ENCODE peak calls at places on chromosomes 1 and 21, in five cellular contexts. U is OCI-LY7, O is GM23338, S is HCT116, X is GM23248. V is an unnamed sample.

GRCh38 chr1:210293191-210293607 is 35.5 kb upstream of the HHAT start:
- DNase-seq in U (no peak), O (no peak), S (no peak), X (peak; percentile 80), V (no peak)

GRCh38 chr1:235722858-235723257 is 73.3 kb upstream of the GNG4 start:
- DNase-seq in S (no peak), U (no peak), O (no peak), X (no peak), V (no peak)

GRCh38 chr1:234617986-234618725 is 8.2 kb upstream of the IRF2BP2 start:
- DNase-seq in U (no peak), X (peak; percentile 67), S (no peak), O (peak; percentile 54), V (no peak)

GRCh38 chr1:83086986-83087512 is 911.9 kb downstream of the TTLL7 start:
- DNase-seq in X (no peak), O (no peak), S (no peak), U (no peak), V (no peak)

GRCh38 chr1:43824795-43825194 is 108.8 kb upstream of the ARTN start:
- DNase-seq in O (no peak), S (no peak), U (no peak), X (no peak), V (peak; percentile 30)

GRCh38 chr1:90371106-90371813 is 345.8 kb downstream of the BARHL2 start:
- DNase-seq in X (no peak), U (no peak), S (no peak), O (no peak), V (peak; percentile 60)

GRCh38 chr1:98975825-98976224 is 28.8 kb downstream of the PLPPR5 start:
- DNase-seq in S (no peak), X (peak; percentile 24), U (no peak), O (no peak), V (no peak)

GRCh38 chr1:59408608-59409007 is 111.7 kb downstream of the FGGY start:
- DNase-seq in S (no peak), O (no peak), U (no peak), X (no peak), V (no peak)

GRCh38 chr1:201169203-201169602 is 14.9 kb upstream of the TMEM9 start:
- DNase-seq in S (no peak), X (no peak), U (no peak), O (no peak), V (no peak)

GRCh38 chr21:27550258-27550657 is 583.4 kb upstream of the ADAMTS5 start:
- DNase-seq in U (no peak), O (no peak), X (no peak), S (no peak), V (no peak)

GRCh38 chr1:28437260-28437923 is 67.9 kb downstream of the PHACTR4 start:
- DNase-seq in X (peak; percentile 86), S (peak; percentile 50), U (no peak), O (no peak), V (no peak)

GRCh38 chr1:28296401-28297220 is 32.2 kb upstream of the MED18 start:
- DNase-seq in O (peak; percentile 91), S (no peak), X (peak; percentile 37), U (no peak), V (no peak)

GRCh38 chr1:54835970-54836369 is 34.8 kb upstream of the TTC22 start:
- DNase-seq in X (no peak), S (no peak), O (no peak), U (no peak), V (no peak)

GRCh38 chr1:9294910-9295636 is 2.4 kb downstream of the SPSB1 start:
- DNase-seq in U (peak; percentile 53), X (peak; percentile 75), O (no peak), S (no peak), V (peak; percentile 78)

GRCh38 chr1:72433591-72433990 is 151.3 kb upstream of the NEGR1 start:
- DNase-seq in U (no peak), O (no peak), S (no peak), X (no peak), V (no peak)

GRCh38 chr1:116075981-116076380 is 35.2 kb upstream of the MAB21L3 start:
- DNase-seq in S (peak; percentile 29), O (no peak), X (peak; percentile 18), U (no peak), V (no peak)

GRCh38 chr1:150578278-150579109 is 916 bp downstream of the MCL1 start:
- DNase-seq in X (peak; percentile 96), O (peak; percentile 55), U (peak; percentile 51), S (no peak), V (peak; percentile 46)

GRCh38 chr1:221845650-221846371 is 103.9 kb upstream of the DUSP10 start:
- DNase-seq in S (peak; percentile 33), X (no peak), O (no peak), U (no peak), V (no peak)

GRCh38 chr1:47765742-47766485 is 231.3 kb downstream of the TRABD2B start:
- DNase-seq in X (no peak), O (peak; percentile 17), U (no peak), S (no peak), V (no peak)

GRCh38 chr1:19808351-19808750 is 6.7 kb downstream of the RNF186 start:
- DNase-seq in S (no peak), O (no peak), U (no peak), X (no peak), V (no peak)

GRCh38 chr1:43603004-43603403 is 46.9 kb upstream of the KDM4A start:
- DNase-seq in X (no peak), U (no peak), O (no peak), S (no peak), V (no peak)

GRCh38 chr1:41964400-41964799 is 45.7 kb upstream of the HIVEP3 start:
- DNase-seq in O (no peak), U (no peak), X (no peak), S (no peak), V (no peak)

GRCh38 chr1:145786271-145786670 is 37.6 kb downstream of the RNF115 start:
- DNase-seq in O (no peak), S (no peak), U (no peak), X (no peak), V (peak; percentile 12)

GRCh38 chr1:115098979-115099692 is 9.8 kb upstream of the TSPAN2 start:
- DNase-seq in S (no peak), X (peak; percentile 76), O (peak; percentile 59), U (peak; percentile 87), V (peak; percentile 87)

GRCh38 chr1:25875154-25875855 is at the start of gene PAQR7:
- DNase-seq in O (peak; percentile 90), S (no peak), X (peak; percentile 86), U (peak; percentile 46), V (peak; percentile 46)

GRCh38 chr1:52080014-52080415 is 23.9 kb downstream of the BTF3L4 start:
- DNase-seq in U (no peak), O (no peak), X (no peak), S (no peak), V (no peak)

GRCh38 chr1:104706631-104707147 is 957.0 kb downstream of the AMY1C start:
- DNase-seq in X (peak; percentile 2), O (peak; percentile 6), S (no peak), U (peak; percentile 16), V (no peak)

GRCh38 chr1:216499581-216500272 is 76.5 kb upstream of the USH2A start:
- DNase-seq in S (no peak), U (no peak), X (no peak), O (no peak), V (no peak)

GRCh38 chr21:29601072-29601471 is 302.4 kb downstream of the BACH1 start:
- DNase-seq in O (peak; percentile 35), S (no peak), U (no peak), X (no peak), V (no peak)

GRCh38 chr1:82978461-82979324 is 1020.2 kb downstream of the TTLL7 start:
- DNase-seq in O (peak; percentile 73), S (no peak), U (peak; percentile 13), X (no peak), V (no peak)

GRCh38 chr1:4825841-4826450 is 171.5 kb downstream of the AJAP1 start:
- DNase-seq in O (no peak), U (peak; percentile 72), X (no peak), S (no peak), V (no peak)

GRCh38 chr21:26845750-26846035 is 484 bp upstream of the ADAMTS1 start:
- DNase-seq in U (no peak), S (no peak), X (no peak), O (no peak), V (no peak)

GRCh38 chr1:228004331-228004871 is 2.4 kb upstream of the WNT3A start:
- DNase-seq in O (peak; percentile 79), U (peak; percentile 53), S (peak; percentile 15), X (peak; percentile 43), V (peak; percentile 60)

GRCh38 chr1:45172015-45172414 is 34.4 kb downstream of the ZSWIM5 start:
- DNase-seq in O (no peak), U (no peak), S (no peak), X (peak; percentile 24), V (no peak)

DNA sequence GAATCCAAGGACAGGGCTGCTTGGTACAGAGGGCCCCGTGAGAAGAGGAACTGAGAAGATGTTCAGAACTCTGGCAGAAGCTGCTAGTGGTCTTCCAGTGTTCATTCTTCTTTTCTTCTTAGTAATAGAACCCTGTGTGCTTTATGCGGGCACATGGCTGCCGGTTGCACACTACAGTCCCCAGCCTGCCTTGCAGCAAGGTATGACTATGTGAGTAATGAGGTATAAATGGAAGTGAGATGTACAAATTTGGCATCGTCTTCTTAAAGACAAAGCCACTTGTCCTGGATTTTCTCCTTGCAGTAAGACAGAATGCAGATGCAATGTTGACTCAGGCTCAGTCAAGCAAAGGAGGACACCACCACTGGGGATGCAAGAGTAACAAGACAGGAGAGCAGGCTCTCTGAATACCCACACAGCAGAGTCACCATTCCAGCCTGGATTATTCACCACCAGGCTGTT is 15.0 kb upstream of the ATP1B1 start:
- DNase-seq in S (no peak), O (no peak), X (peak; percentile 76), U (no peak), V (no peak)
- H3K4me1 ChIP-seq in S (no peaks in the 10 kb centered on the region), O (peaks cover 7% of the 10 kb centered on the region), X (peaks cover 6% of the 10 kb centered on the region), U (no peaks in the 10 kb centered on the region), V (no peaks in the 10 kb centered on the region)

GRCh38 chr1:101022294-101022693 is 3.3 kb downstream of the DPH5 start:
- DNase-seq in X (peak; percentile 86), U (no peak), O (peak; percentile 47), S (no peak), V (no peak)
- TF ChIP-seq EZH2phosphoT487 in X (no peak), U (no peak), O (no peak), S (no peak), V (no peak)

DNA sequence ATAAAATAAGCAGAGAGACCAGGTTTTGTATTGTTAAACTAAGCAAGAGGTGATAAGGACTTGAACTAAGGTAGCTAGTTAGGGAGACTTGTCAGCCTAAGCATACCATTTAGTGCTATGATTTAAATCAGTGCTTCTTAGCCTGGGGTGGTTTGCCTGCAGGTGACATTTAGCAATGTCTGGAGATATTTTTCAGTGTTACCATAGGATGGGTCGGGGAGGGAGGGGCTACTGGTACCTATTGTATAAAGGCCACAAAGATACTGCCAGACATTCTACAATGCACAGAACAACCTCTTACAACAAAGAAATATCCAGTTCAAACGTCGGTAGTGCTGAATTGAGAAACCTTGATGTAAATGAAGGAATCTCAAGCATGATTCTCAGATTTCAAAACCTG is 3.3 kb downstream of the ATP5PB start:
- DNase-seq in U (no peak), O (no peak), X (no peak), S (no peak), V (no peak)
- H3K4me1 ChIP-seq in U (peaks cover 31% of the 10 kb centered on the region), O (peaks cover 7% of the 10 kb centered on the region), X (peaks cover 15% of the 10 kb centered on the region), S (peaks cover 10% of the 10 kb centered on the region), V (peaks cover 5% of the 10 kb centered on the region)

DNA sequence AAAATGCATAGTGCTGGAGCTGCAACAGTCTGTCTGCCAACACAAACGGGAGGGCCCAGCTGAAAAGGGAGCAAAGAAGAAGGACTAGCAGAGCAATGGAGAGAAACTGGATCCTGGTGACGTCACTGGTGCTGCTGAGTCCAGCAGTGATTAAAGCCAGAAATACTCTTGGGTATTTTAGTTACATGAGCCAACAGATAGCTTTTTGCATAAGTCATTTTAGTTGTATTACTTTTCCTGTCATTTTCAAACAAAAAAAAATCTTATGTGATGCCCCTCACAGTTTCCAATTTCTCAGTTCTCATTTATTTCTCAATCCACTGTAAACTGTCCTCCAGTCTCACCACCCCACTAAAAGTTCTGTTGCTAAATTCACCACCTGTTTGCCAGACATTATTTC is 38.7 kb upstream of the NEK7 start:
- DNase-seq in S (no peak), O (no peak), U (no peak), X (peak; percentile 98), V (no peak)
- TF ChIP-seq EZH2phosphoT487 in S (no peak), O (no peak), U (no peak), X (no peak), V (no peak)

V was measured in MM.1S.